ENCODE peak calls at places on chromosomes 13 and 19, in seven cellular contexts. M, R, Z, C, L, P and K are unnamed samples.
A peak's percentile ranks its signal among the peaks of the same experiment; 100 is the strongest.

GRCh38 chr13:30618938-30619289 is 1.2 kb downstream of the USPL1 start:
- DNase-seq in M (no peak), C (no peak), P (no peak), Z (no peak), L (no peak), R (no peak), K (peak; percentile 3)

GRCh38 chr13:26184791-26185250 is 37.3 kb downstream of the RNF6 start:
- DNase-seq in R (peak; percentile 38), Z (peak; percentile 65), M (peak; percentile 27), C (peak; percentile 68), P (peak; percentile 67), L (peak; percentile 57), K (peak; percentile 74)

GRCh38 chr19:801030-801860 is 4.0 kb downstream of the PTBP1 start:
- DNase-seq in Z (no peak), M (peak; percentile 75), C (no peak), R (no peak), L (no peak), P (no peak), K (peak; percentile 45)

GRCh38 chr13:43908156-43909126 is 28.7 kb downstream of the LACC1 start:
- DNase-seq in M (no peak), L (peak; percentile 36), R (no peak), P (peak; percentile 49), Z (peak; percentile 40), C (no peak), K (peak; percentile 90)

GRCh38 chr19:29477831-29478577 is 47.8 kb upstream of the VSTM2B start:
- DNase-seq in Z (no peak), L (no peak), R (no peak), P (no peak), M (no peak), C (no peak), K (no peak)

GRCh38 chr13:31031482-31031881 is 99.0 kb downstream of the TEX26 start:
- DNase-seq in C (no peak), P (no peak), L (no peak), M (no peak), Z (no peak), R (no peak), K (no peak)

GRCh38 chr13:78604782-78605611 is 1.6 kb upstream of the POU4F1 start:
- DNase-seq in C (no peak), R (no peak), P (peak; percentile 69), Z (no peak), L (peak; percentile 32), M (no peak), K (no peak)

GRCh38 chr13:99269627-99270252 is 11.6 kb upstream of the GPR18 start:
- DNase-seq in P (peak; percentile 16), Z (no peak), L (peak; percentile 16), R (no peak), C (no peak), M (peak; percentile 5), K (peak; percentile 76)

GRCh38 chr19:566403-566802 is 6.0 kb upstream of the BSG start:
- DNase-seq in L (no peak), C (no peak), Z (no peak), M (no peak), P (no peak), R (no peak), K (no peak)

GRCh38 chr13:101965096-101965495 is 436.8 kb downstream of the FGF14 start:
- DNase-seq in C (no peak), Z (no peak), R (no peak), P (no peak), L (no peak), M (no peak), K (no peak)

GRCh38 chr13:26707122-26708006 is 53.2 kb downstream of the GPR12 start:
- DNase-seq in P (peak; percentile 83), Z (peak; percentile 28), R (no peak), L (peak; percentile 43), M (peak; percentile 19), C (peak; percentile 42), K (peak; percentile 45)

GRCh38 chr19:11018179-11018578 is 57.3 kb downstream of the SMARCA4 start:
- DNase-seq in R (no peak), M (no peak), L (no peak), Z (no peak), P (no peak), C (no peak), K (no peak)

GRCh38 chr19:16688084-16688483 is 27.1 kb downstream of the TMEM38A start:
- DNase-seq in M (no peak), P (no peak), L (no peak), R (no peak), C (no peak), Z (no peak), K (no peak)

GRCh38 chr13:108549989-108550388 is 79.4 kb upstream of the MYO16 start:
- DNase-seq in M (no peak), Z (no peak), L (no peak), C (no peak), P (no peak), R (no peak), K (no peak)

GRCh38 chr19:30441011-30441410 is 68.8 kb downstream of the ZNF536 start:
- DNase-seq in L (no peak), C (no peak), Z (no peak), M (no peak), R (no peak), P (no peak), K (no peak)

GRCh38 chr13:41694902-41695301 is 237.6 kb downstream of the RGCC start:
- DNase-seq in R (no peak), M (no peak), L (no peak), P (no peak), Z (peak; percentile 32), C (no peak), K (peak; percentile 97)

GRCh38 chr13:108859202-108860012 is 230.0 kb downstream of the MYO16 start:
- DNase-seq in Z (no peak), L (peak; percentile 52), M (no peak), C (no peak), R (no peak), P (no peak), K (peak; percentile 87)

GRCh38 chr19:13164370-13165090 is 14.3 kb downstream of the IER2 start:
- DNase-seq in R (no peak), L (peak; percentile 5), M (no peak), C (no peak), P (peak; percentile 91), Z (peak; percentile 90), K (peak; percentile 69)

GRCh38 chr19:4939466-4939865 is 29.4 kb upstream of the KDM4B start:
- DNase-seq in R (no peak), C (no peak), M (no peak), P (no peak), L (no peak), Z (no peak), K (no peak)

GRCh38 chr13:66180806-66181205 is 1049.3 kb downstream of the PCDH9 start:
- DNase-seq in Z (no peak), P (no peak), R (no peak), M (no peak), C (no peak), L (no peak), K (no peak)

GRCh38 chr13:46071590-46072249 is 19.2 kb upstream of the ZC3H13 start:
- DNase-seq in M (no peak), P (no peak), L (no peak), Z (no peak), C (no peak), R (no peak), K (no peak)

GRCh38 chr19:5172859-5173577 is 167.6 kb downstream of the PTPRS start:
- DNase-seq in Z (no peak), C (no peak), P (no peak), R (no peak), M (no peak), L (no peak), K (peak; percentile 97)

GRCh38 chr13:40345654-40346372 is 320.6 kb downstream of the FOXO1 start:
- DNase-seq in M (no peak), C (no peak), Z (no peak), R (no peak), P (no peak), L (no peak), K (no peak)

GRCh38 chr13:114299604-114300305 is 14.5 kb upstream of the CHAMP1 start:
- DNase-seq in L (no peak), Z (no peak), M (no peak), R (no peak), C (no peak), P (no peak), K (no peak)

GRCh38 chr19:47176627-47177090 is 46.0 kb downstream of the SAE1 start:
- DNase-seq in P (no peak), C (peak; percentile 32), R (no peak), Z (no peak), M (no peak), L (no peak), K (peak; percentile 96)

GRCh38 chr13:32824061-32824460 is 192.2 kb upstream of the KL start:
- DNase-seq in R (no peak), Z (no peak), C (no peak), M (no peak), L (no peak), P (no peak), K (no peak)

GRCh38 chr19:48053856-48054255 is 10.0 kb upstream of the CABP5 start:
- DNase-seq in M (no peak), P (no peak), Z (no peak), R (no peak), C (no peak), L (no peak), K (no peak)

GRCh38 chr13:32299893-32300292 is 15.3 kb downstream of the ZAR1L start:
- DNase-seq in L (no peak), Z (no peak), C (no peak), R (no peak), M (no peak), P (no peak), K (no peak)

GRCh38 chr13:113805431-113806103 is 46.5 kb downstream of the TMEM255B start:
- DNase-seq in L (no peak), P (no peak), Z (no peak), C (no peak), M (no peak), R (no peak), K (no peak)

GRCh38 chr19:42440357-42441046 is 2.2 kb downstream of the CXCL17 start:
- DNase-seq in C (peak; percentile 75), Z (peak; percentile 59), R (peak; percentile 75), M (peak; percentile 17), L (peak; percentile 52), P (peak; percentile 78), K (peak; percentile 50)